ENCODE peak calls at places on chromosomes 13 and 19, in seven cellular contexts. F is BE2C, Y is astrocyte of the spinal cord, M is endothelial cell, T is heart left ventricle, W is WTC11, P is dorsolateral prefrontal cortex. Z is an unnamed sample.

GRCh38 chr13:20993661-20994440 is 67.5 kb downstream of the LATS2 start:
- DNase-seq in T (no peak), Y (peak; percentile 78), W (no peak), P (no peak), M (no peak), F (no peak), Z (no peak)

GRCh38 chr13:59677430-59677829 is 486.3 kb downstream of the DIAPH3 start:
- DNase-seq in T (no peak), W (no peak), P (no peak), M (no peak), Y (no peak), F (no peak), Z (no peak)

GRCh38 chr13:81760316-81760715 is 1419.4 kb upstream of the SPRY2 start:
- DNase-seq in T (no peak), M (no peak), P (no peak), W (no peak), F (no peak), Y (no peak), Z (no peak)

GRCh38 chr19:39494661-39495060 is 4.1 kb upstream of the DLL3 start:
- DNase-seq in F (no peak), M (no peak), P (no peak), T (no peak), Y (no peak), W (no peak), Z (no peak)

GRCh38 chr19:6826281-6826920 is 53.9 kb downstream of the VAV1 start:
- DNase-seq in F (no peak), W (no peak), T (no peak), Y (no peak), M (no peak), P (no peak), Z (no peak)

GRCh38 chr19:5090780-5091575 is 122.1 kb downstream of the KDM4B start:
- DNase-seq in M (no peak), Y (peak; percentile 44), P (peak; percentile 69), W (no peak), F (peak; percentile 94), T (peak; percentile 73), Z (no peak)

GRCh38 chr13:111046590-111047141 is 68.4 kb upstream of the ARHGEF7 start:
- DNase-seq in F (no peak), Y (peak; percentile 27), W (no peak), T (peak; percentile 59), P (no peak), M (no peak), Z (no peak)

GRCh38 chr13:30607908-30608307 is 9.8 kb upstream of the USPL1 start:
- DNase-seq in F (no peak), T (no peak), Y (no peak), W (no peak), P (no peak), M (no peak), Z (peak; percentile 46)

GRCh38 chr19:17243340-17243853 is 2.3 kb downstream of the NR2F6 start:
- DNase-seq in M (no peak), T (no peak), F (no peak), P (no peak), Y (no peak), W (no peak), Z (no peak)

GRCh38 chr19:44960906-44961734 is 5.9 kb downstream of the CLPTM1 start:
- DNase-seq in W (no peak), F (no peak), Y (no peak), P (no peak), M (no peak), T (no peak), Z (no peak)

GRCh38 chr13:89199138-89199537 is 1528.0 kb downstream of the SLITRK5 start:
- DNase-seq in Y (no peak), P (no peak), F (no peak), T (no peak), M (no peak), W (no peak), Z (no peak)

GRCh38 chr19:57280913-57281425 is 684 bp downstream of the ZNF460 start:
- DNase-seq in T (no peak), F (no peak), M (peak; percentile 4), Y (no peak), P (no peak), W (no peak), Z (peak; percentile 17)

DNA sequence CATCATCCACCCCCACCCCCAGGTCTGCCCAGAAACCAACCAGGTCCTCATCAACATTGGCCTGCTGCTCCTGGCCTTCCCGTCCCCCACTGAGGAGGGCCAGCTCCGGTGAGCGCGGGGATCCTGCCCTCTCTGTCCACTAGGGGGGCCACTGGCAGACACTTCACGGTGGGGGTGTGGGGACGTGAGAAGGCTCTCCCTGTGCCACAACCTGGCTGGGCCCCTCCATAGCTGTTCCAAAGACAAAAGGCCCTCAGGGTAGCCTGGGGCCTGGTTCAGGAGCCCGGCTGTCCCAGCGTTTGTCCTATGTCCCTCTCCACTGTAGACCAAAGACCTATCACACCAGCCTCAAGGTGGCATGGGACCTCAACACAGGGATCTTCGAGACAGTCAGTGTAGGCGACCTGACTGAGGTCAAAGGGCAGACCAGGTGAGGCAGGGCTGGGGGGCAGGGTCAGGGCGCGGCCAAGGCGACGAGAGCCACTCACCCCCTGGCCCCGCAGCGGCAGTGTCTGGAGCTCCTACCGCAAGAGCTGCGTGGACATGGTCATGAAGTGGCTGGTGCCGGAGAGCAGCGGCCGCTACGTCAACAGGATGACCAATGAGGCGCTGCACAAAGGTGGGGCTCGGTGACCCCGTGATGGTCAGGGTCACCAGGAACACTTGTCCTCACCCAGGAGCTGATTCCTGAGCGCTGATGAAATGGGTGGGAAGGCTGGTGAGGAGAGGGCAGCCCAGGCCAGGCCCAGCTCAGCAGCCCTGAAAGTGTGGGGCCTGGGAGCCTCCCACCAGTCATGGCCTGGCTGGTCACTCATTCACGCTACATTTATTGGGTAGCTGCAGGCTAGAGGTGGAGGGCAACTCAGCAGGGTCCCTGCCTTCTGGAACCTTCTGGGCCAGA is 7.9 kb downstream of the DCAF15 start:
- DNase-seq in P (no peak), M (peak; percentile 55), Y (no peak), T (peak; percentile 27), F (no peak), W (peak; percentile 61), Z (no peak)
- TF ChIP-seq CTCF in P (no peak), M (no peak), Y (peak; percentile 37), T (peak; percentile 20), F (peak; percentile 33), W (peak; percentile 8), Z (peak; percentile 18)

DNA sequence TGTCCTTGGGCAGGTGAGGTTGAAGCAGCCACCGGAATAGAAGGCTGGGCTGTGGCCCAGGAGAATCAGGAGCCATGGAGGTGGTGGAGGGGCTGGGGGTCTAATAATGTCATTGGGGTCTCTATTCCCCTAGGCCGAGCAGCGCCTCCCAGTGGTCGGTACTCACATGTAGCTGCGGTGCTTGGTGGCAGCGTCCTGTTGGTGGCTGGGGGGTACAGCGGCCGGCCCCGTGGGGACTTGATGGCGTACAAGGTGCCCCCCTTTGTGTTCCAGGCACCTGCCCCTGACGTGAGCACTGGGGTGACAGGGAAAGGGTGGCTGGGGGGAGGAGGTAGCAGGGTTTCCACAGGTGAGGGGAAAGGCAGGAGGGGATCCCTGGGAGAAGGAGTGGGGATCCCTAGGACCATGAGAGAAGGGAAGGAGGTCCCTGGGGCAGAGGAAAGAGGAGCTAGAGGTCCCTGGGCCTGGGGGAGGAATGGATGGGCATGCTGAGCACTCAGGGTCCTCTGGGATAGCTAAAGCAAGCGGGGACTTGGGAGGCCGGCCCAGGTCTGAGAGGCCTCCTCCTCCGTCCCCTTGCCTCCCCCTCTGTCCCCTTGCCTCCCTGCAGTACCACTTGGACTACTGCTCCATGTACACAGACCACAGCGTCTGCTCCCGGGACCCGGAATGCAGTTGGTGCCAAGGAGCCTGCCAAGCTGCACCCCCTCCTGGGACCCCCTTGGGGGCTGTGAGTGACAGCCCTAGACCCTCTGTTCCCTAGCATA is 18.1 kb downstream of the MEGF8 start:
- DNase-seq in P (no peak), T (peak; percentile 21), M (peak; percentile 48), F (no peak), Y (no peak), W (peak; percentile 76), Z (no peak)
- TF ChIP-seq CTCF in P (no peak), T (no peak), M (peak; percentile 37), F (peak; percentile 20), Y (no peak), W (peak; percentile 63), Z (no peak)

GRCh38 chr13:108508263-108508662 is 121.1 kb upstream of the MYO16 start:
- DNase-seq in T (no peak), F (no peak), Y (peak; percentile 52), W (no peak), M (peak; percentile 25), P (no peak), Z (no peak)
- TF ChIP-seq CTCF in T (peak; percentile 48), F (peak; percentile 52), Y (peak; percentile 73), W (peak; percentile 34), M (no peak), P (peak; percentile 43), Z (no peak)

GRCh38 chr13:43339843-43340550 is 316.6 kb downstream of the DNAJC15 start:
- DNase-seq in M (no peak), Y (no peak), T (no peak), W (no peak), P (no peak), F (no peak), Z (no peak)

GRCh38 chr13:43335669-43336068 is 312.3 kb downstream of the DNAJC15 start:
- DNase-seq in W (no peak), P (no peak), Y (no peak), M (no peak), F (no peak), T (no peak), Z (no peak)

DNA sequence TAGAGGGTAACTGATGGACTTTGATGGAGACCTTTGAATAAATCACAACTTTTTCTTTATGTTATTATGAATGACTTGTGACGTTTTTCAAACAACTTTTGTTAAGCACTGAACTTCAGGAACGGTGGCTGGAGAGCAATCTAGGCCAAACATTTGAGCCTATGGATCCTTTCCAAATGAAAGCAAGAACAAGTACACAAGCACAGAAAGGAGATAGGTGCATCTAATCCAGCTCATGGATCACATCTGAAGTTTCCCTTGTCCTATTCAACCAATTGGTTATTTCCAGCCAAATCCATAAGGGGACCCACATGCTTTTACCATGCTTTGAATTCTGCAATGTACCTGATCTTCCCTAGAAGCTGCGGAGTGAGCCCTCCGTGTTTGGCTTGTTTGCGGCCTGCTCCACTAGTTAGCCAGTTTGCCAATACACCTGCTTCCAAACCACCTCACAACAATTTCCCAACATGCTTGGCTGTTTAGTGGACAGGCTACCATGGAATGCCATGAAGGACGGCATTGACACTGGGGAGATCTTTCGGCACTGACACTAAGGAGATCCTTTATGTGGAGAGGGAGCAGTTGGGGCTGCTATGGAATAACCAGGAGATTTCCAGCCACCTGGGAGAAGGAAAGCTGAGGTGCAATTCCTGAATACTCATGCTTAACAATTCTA is 315.9 kb downstream of the DNAJC15 start:
- DNase-seq in M (no peak), Y (no peak), F (no peak), P (no peak), T (no peak), W (no peak), Z (no peak)
- TF ChIP-seq CTCF in M (no peak), Y (no peak), F (no peak), P (no peak), T (no peak), W (no peak), Z (no peak)